ENCODE peak calls at places on chromosome 10, in ten cellular contexts. M is right cardiac atrium; F is AG10803; A is memory B cell; R is dorsolateral prefrontal cortex; D is activated CD8-positive, alpha-beta memory T cell treated with anti-CD3 and anti-CD28 coated beads, Interleukin-2, amount 50 U/mL, for 4 hours; B is ovary; V is AG20443; N is IMR-90; G is fibroblast of mammary gland. E is an unnamed sample.

GRCh38 chr10:78552261-78552811 is 516.4 kb upstream of the ZMIZ1 start:
- DNase-seq in V (peak), M (peak), D (no peak), A (no peak), N (peak), F (peak), R (peak), G (peak), B (peak), E (no peak)

GRCh38 chr10:119686465-119687191 is 35.4 kb downstream of the BAG3 start:
- DNase-seq in R (peak), M (peak), D (peak), A (peak), G (peak), V (peak), N (peak), F (peak), B (peak), E (peak)

GRCh38 chr10:102450374-102451104 is 804 bp downstream of the C10orf95 start:
- DNase-seq in F (peak), B (peak), A (peak), D (peak), V (peak), R (peak), G (peak), N (peak), M (peak), E (peak)

GRCh38 chr10:77267703-77268630 is 369.6 kb downstream of the KCNMA1 start:
- DNase-seq in A (no peak), N (peak), R (no peak), M (no peak), F (no peak), V (no peak), B (no peak), G (peak), D (no peak), E (no peak)

GRCh38 chr10:88810196-88810961 is 7.8 kb downstream of the LIPM start:
- DNase-seq in D (peak), M (no peak), A (peak), R (no peak), G (peak), F (peak), N (peak), V (peak), B (peak), E (no peak)

GRCh38 chr10:69901022-69901421 is 99.3 kb downstream of the COL13A1 start:
- DNase-seq in G (no peak), V (no peak), F (no peak), N (no peak), B (no peak), M (peak), A (no peak), R (no peak), D (no peak), E (no peak)

GRCh38 chr10:63603709-63604445 is 82.7 kb downstream of the REEP3 start:
- DNase-seq in D (no peak), R (no peak), A (no peak), G (peak), M (no peak), V (no peak), F (peak), N (peak), B (no peak), E (no peak)

GRCh38 chr10:98340261-98340675 is 72.3 kb upstream of the LOXL4 start:
- DNase-seq in B (no peak), G (peak), R (no peak), N (peak), D (no peak), V (peak), A (no peak), F (peak), M (no peak), E (no peak)

GRCh38 chr10:14225374-14225773 is 105.3 kb downstream of the FRMD4A start:
- DNase-seq in V (no peak), R (no peak), B (no peak), F (no peak), G (no peak), A (no peak), D (no peak), M (no peak), N (no peak), E (no peak)

GRCh38 chr10:132532174-132532573 is 5.4 kb upstream of the INPP5A start:
- DNase-seq in F (no peak), G (no peak), A (no peak), B (no peak), D (no peak), N (no peak), R (no peak), V (no peak), M (no peak), E (no peak)

GRCh38 chr10:69180525-69181204 is 631 bp downstream of the SUPV3L1 start:
- DNase-seq in B (peak), V (peak), G (peak), R (no peak), F (peak), N (peak), M (no peak), D (no peak), A (peak), E (no peak)

GRCh38 chr10:13390604-13391522 is 42.8 kb upstream of the SEPHS1 start:
- DNase-seq in M (peak), A (peak), G (peak), D (no peak), V (no peak), B (no peak), N (no peak), R (no peak), F (peak), E (no peak)

GRCh38 chr10:4399571-4399970 is 426.4 kb upstream of the AKR1E2 start:
- DNase-seq in R (no peak), M (no peak), A (no peak), V (no peak), G (no peak), B (no peak), D (no peak), F (peak), N (peak), E (no peak)

GRCh38 chr10:71396084-71396713 is 521 bp upstream of the CDH23 start:
- DNase-seq in B (peak), G (no peak), F (no peak), A (no peak), R (peak), N (no peak), M (peak), V (peak), D (peak), E (peak)

GRCh38 chr10:69632516-69633199 is 2.6 kb downstream of the FAM241B start:
- DNase-seq in N (no peak), F (no peak), R (no peak), V (no peak), D (no peak), M (no peak), B (no peak), A (no peak), G (no peak), E (no peak)

GRCh38 chr10:124992462-124993344 is 50.8 kb downstream of the ZRANB1 start:
- DNase-seq in F (peak), N (peak), D (no peak), R (peak), M (peak), G (peak), A (no peak), B (peak), V (peak), E (no peak)

GRCh38 chr10:20228748-20229147 is 412.5 kb downstream of the PLXDC2 start:
- DNase-seq in M (no peak), B (no peak), A (no peak), V (no peak), G (no peak), D (no peak), F (no peak), N (no peak), R (no peak), E (no peak)

GRCh38 chr10:132984801-132985545 is 42.6 kb upstream of the CFAP46 start:
- DNase-seq in D (no peak), V (peak), M (peak), R (no peak), A (no peak), N (no peak), G (no peak), F (peak), B (no peak), E (no peak)

GRCh38 chr10:99551158-99551557 is 18.4 kb downstream of the NKX2-3 start:
- DNase-seq in F (peak), D (no peak), B (no peak), A (no peak), G (peak), V (peak), M (no peak), R (no peak), N (peak), E (no peak)

GRCh38 chr10:125006921-125007391 is 65.0 kb downstream of the ZRANB1 start:
- DNase-seq in F (peak), R (peak), D (peak), N (peak), V (peak), M (peak), A (no peak), B (peak), G (peak), E (no peak)

GRCh38 chr10:97865488-97865887 is 15.8 kb downstream of the GOLGA7B start:
- DNase-seq in N (no peak), G (no peak), V (no peak), A (no peak), B (no peak), F (no peak), D (no peak), M (no peak), R (no peak), E (no peak)

GRCh38 chr10:94315975-94316464 is 46.7 kb downstream of the NOC3L start:
- DNase-seq in A (no peak), F (peak), R (no peak), N (peak), M (no peak), B (no peak), G (peak), V (peak), D (no peak), E (no peak)

GRCh38 chr10:116670706-116671105 is 50.0 kb downstream of the PNLIPRP2 start:
- DNase-seq in A (no peak), B (no peak), R (no peak), V (no peak), G (no peak), N (no peak), F (no peak), D (no peak), M (no peak), E (no peak)

GRCh38 chr10:58820862-58821559 is 308.3 kb downstream of the BICC1 start:
- DNase-seq in R (no peak), G (peak), M (no peak), D (no peak), A (no peak), N (peak), V (peak), B (no peak), F (peak), E (no peak)

GRCh38 chr10:58017719-58018367 is 249.9 kb downstream of the IPMK start:
- DNase-seq in B (no peak), V (peak), F (peak), N (peak), D (no peak), G (peak), M (no peak), R (no peak), A (no peak), E (no peak)

GRCh38 chr10:105062881-105063280 is 421.8 kb downstream of the SORCS3 start:
- DNase-seq in D (no peak), A (no peak), N (no peak), R (no peak), F (no peak), V (no peak), B (no peak), G (no peak), M (no peak), E (no peak)

GRCh38 chr10:30413996-30414576 is 19.9 kb upstream of the MAP3K8 start:
- DNase-seq in B (peak), A (peak), M (no peak), F (peak), N (peak), R (no peak), V (peak), G (peak), D (no peak), E (no peak)

GRCh38 chr10:130326954-130327353 is 190.8 kb downstream of the GLRX3 start:
- DNase-seq in V (no peak), R (no peak), D (no peak), N (no peak), G (no peak), B (no peak), A (no peak), M (no peak), F (no peak), E (no peak)